ENCODE peak calls at places on chromosomes 16 and 17, in four cellular contexts. E is mesendoderm, G is neuronal stem cell, S is trophoblast cell. P is an unnamed sample.

GRCh38 chr16:56257666-56258359 is 66.5 kb downstream of the GNAO1 start:
- DNase-seq in S (no peak), E (no peak), G (no peak), P (no peak)

GRCh38 chr16:48081656-48082055 is 74.1 kb downstream of the ABCC12 start:
- DNase-seq in G (no peak), S (no peak), E (no peak), P (peak)

GRCh38 chr17:31061678-31062077 is 33.1 kb upstream of the NF1 start:
- DNase-seq in S (no peak), G (no peak), E (peak), P (no peak)

GRCh38 chr16:85929259-85929704 is 30.3 kb downstream of the IRF8 start:
- DNase-seq in E (peak), S (peak), G (no peak), P (no peak)

GRCh38 chr17:4229627-4230026 is 34.2 kb downstream of the ANKFY1 start:
- DNase-seq in S (peak), E (peak), G (no peak), P (peak)

GRCh38 chr16:11572301-11572995 is 14.3 kb downstream of the LITAF start:
- DNase-seq in G (no peak), E (no peak), S (no peak), P (no peak)

GRCh38 chr16:22023505-22023904 is 15.6 kb downstream of the MOSMO start:
- DNase-seq in E (peak), S (no peak), G (no peak), P (no peak)

GRCh38 chr17:78597923-78598545 is 20.8 kb upstream of the DNAH17 start:
- DNase-seq in G (no peak), S (peak), E (no peak), P (peak)

GRCh38 chr17:3802461-3803307 is 1.7 kb upstream of the ITGAE start:
- DNase-seq in G (no peak), E (no peak), S (no peak), P (peak)

GRCh38 chr17:72104164-72104862 is 16.5 kb upstream of the SOX9 start:
- DNase-seq in E (no peak), S (no peak), G (no peak), P (no peak)

GRCh38 chr16:4017807-4018206 is 98.4 kb downstream of the ADCY9 start:
- DNase-seq in S (no peak), E (no peak), G (no peak), P (no peak)
- H3K4ac ChIP-seq in S (no peak), E (no peak), G (no peak), P (no peak)

DNA sequence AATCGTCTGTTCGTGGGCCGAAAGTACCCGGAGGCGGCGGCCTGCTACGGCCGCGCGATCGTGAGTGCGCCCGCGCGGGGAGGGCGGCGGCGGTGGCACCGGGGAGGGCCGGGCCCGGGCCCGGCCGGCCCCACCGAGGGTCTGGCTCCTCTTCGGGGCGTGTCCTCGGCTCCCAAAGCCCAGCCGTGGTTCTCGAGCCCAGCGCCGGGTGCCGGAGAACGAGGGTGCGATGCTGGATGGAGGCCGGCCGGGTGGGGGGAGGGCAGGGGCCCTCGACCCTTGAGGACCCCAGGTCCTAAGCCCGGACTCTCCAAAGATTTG is 375 bp downstream of the STUB1 start:
- DNase-seq in S (no peak), G (no peak), E (no peak), P (no peak)
- H3K23ac ChIP-seq in S (no peak), G (peak), E (peak), P (no peak)

GRCh38 chr17:17445296-17445924 is 31.4 kb upstream of the MED9 start:
- DNase-seq in E (peak), G (no peak), S (no peak), P (no peak)
- H3K27ac ChIP-seq in E (no peak), G (no peak), S (no peak), P (peak)

GRCh38 chr17:2033128-2033527 is 3.2 kb downstream of the DPH1 start:
- DNase-seq in G (no peak), E (no peak), S (peak), P (no peak)
- H3K4ac ChIP-seq in G (no peak), E (no peak), S (no peak), P (no peak)

GRCh38 chr16:67967183-67967955 is 1.1 kb downstream of the SLC12A4 start:
- DNase-seq in S (peak), E (peak), G (no peak), P (peak)

GRCh38 chr16:67967956-67968439 is 439 bp downstream of the SLC12A4 start:
- DNase-seq in S (peak), E (peak), G (peak), P (peak)

GRCh38 chr16:67966549-67967182 is 1.8 kb downstream of the SLC12A4 start:
- DNase-seq in S (peak), G (no peak), E (peak), P (peak)

GRCh38 chr16:67964477-67965131 is 3.8 kb downstream of the SLC12A4 start:
- DNase-seq in S (no peak), G (no peak), E (no peak), P (no peak)

GRCh38 chr16:67965668-67966548 is 2.5 kb downstream of the SLC12A4 start:
- DNase-seq in E (no peak), G (no peak), S (peak), P (peak)
- H3K23ac ChIP-seq in E (no peak), G (no peak), S (no peak), P (peak)

GRCh38 chr17:1558401-1558800 is 4.2 kb downstream of the PITPNA start:
- DNase-seq in E (no peak), G (no peak), S (no peak), P (peak)

GRCh38 chr17:1560582-1561170 is 1.9 kb downstream of the PITPNA start:
- DNase-seq in S (no peak), E (no peak), G (no peak), P (peak)

GRCh38 chr17:1559047-1559742 is 3.4 kb downstream of the PITPNA start:
- DNase-seq in E (no peak), G (no peak), S (no peak), P (no peak)

GRCh38 chr17:1561420-1562177 is 993 bp downstream of the PITPNA start:
- DNase-seq in S (peak), E (no peak), G (no peak), P (peak)

DNA sequence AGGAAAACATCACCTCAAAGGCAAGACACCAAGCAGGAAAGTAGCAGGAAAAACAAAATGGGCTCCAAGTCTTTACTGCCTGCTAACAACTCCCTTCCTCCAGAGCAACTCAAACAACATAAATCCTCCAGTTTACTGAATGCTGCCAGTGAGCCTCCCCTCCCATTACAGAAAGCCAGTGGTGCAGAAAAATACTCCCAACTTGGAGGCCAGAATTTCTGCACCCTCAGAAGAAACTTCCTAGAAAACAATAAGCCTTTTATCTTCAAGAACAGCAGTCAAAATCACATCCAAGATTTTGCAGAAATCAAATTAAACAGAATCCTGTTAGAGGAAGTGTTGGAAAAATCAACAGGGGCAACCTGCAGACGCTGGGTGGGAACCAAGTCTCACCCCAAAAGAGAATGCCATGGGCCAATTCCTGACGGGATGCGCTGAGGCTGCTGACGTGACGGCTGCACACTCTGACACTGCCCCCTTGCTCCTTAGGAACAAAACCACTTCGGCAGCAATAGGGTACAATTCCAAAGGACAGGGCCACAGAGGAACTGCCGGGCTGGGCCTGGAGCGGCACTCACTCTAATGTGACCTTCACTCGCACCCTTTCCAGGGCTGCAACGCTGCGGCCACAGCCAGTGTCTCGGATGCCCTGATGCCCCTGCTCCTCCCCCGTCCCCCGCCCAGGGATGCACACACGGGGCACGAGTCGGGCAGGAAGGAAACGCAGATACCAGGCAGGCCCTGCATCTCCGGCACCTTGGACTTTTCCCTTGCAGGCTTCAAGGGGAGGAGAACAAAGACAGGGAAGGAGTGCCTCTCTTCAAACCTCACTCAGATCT is 2.6 kb downstream of the PITPNA start:
- DNase-seq in G (no peak), E (no peak), S (no peak), P (no peak)
- H3K27ac ChIP-seq in G (peak), E (no peak), S (no peak), P (no peak)

DNA sequence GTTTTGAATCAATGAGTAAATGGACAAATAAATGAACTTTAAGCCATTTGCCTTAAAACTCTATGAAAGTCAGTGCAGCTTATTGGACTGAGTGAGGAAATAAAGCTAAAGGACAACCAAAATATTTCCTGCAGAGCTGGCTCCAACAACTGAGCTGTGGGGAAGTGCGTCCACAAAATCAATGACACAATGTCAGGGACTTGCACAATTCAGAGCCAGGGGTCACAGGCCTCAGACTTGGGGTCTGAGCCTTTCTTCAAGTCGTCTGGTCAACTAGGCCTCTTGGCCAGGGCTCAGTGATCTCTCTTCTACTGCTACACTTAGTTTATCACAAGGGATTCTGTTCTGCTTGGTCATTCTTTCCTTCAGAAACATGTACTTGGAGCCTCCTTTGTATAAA is 26.2 kb upstream of the RHBDL3 start:
- DNase-seq in S (no peak), E (no peak), G (no peak), P (no peak)
- H3K4ac ChIP-seq in S (no peak), E (no peak), G (no peak), P (no peak)

DNA sequence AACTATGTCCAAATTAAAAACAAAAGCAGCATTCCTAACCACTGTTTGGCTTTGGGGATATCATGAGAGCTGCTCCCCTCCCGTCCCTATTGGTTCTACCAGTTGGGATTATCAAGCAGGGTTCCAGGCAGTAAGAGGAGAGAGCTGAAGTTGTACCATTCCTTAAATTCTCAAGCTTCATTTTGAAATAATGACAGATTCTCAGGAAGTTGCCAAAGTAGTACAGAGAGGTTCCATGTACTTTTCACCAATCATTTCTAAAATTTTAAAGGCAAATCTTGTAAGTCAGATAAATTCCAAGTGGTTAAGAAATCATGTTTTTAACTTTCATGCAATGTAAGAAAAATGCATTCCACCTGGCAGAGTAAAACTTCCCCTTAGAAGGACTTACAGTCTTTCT is 36.9 kb downstream of the TEX2 start:
- DNase-seq in E (no peak), G (no peak), S (peak), P (no peak)
- H3K23ac ChIP-seq in E (no peak), G (no peak), S (no peak), P (no peak)

GRCh38 chr17:1200440-1200839 is 20.7 kb upstream of the ABR start:
- DNase-seq in E (no peak), G (no peak), S (no peak), P (no peak)
- H3K27ac ChIP-seq in E (no peak), G (no peak), S (no peak), P (no peak)

GRCh38 chr16:81519298-81520150 is 74.9 kb downstream of the CMIP start:
- DNase-seq in S (peak), E (no peak), G (no peak), P (no peak)
- H3K4ac ChIP-seq in S (peak), E (no peak), G (no peak), P (no peak)